ENCODE peak calls at places on chromosomes 4 and X, in eight cellular contexts. N, G, U, P, S, M, V and K are unnamed samples.

GRCh38 chr4:25030283-25031076 is at the start of gene LGI2:
- DNase-seq in N (peak), G (peak), U (peak), P (no peak), S (peak), M (no peak), V (peak), K (peak)

GRCh38 chr4:76723373-76723772 is 174.6 kb downstream of the SOWAHB start:
- DNase-seq in N (no peak), G (no peak), U (no peak), P (peak), S (no peak), M (peak), V (no peak), K (no peak)

GRCh38 chrX:101462892-101463291 is 22.4 kb upstream of the ARMCX4 start:
- DNase-seq in N (no peak), G (peak), U (no peak), P (peak), S (no peak), M (peak), V (no peak), K (no peak)

GRCh38 chr4:64584981-64585557 is 175.8 kb upstream of the TECRL start:
- DNase-seq in N (no peak), G (peak), U (no peak), P (peak), S (peak), M (peak), V (no peak), K (no peak)

GRCh38 chr4:147846318-147847135 is 114.6 kb downstream of the ARHGAP10 start:
- DNase-seq in N (no peak), G (no peak), U (no peak), P (no peak), S (no peak), M (no peak), V (no peak), K (no peak)

GRCh38 chr4:87911252-87911774 is 64.2 kb upstream of the SPP1 start:
- DNase-seq in N (no peak), G (no peak), U (no peak), P (no peak), S (no peak), M (no peak), V (no peak), K (no peak)

GRCh38 chr4:8030121-8030781 is 90.6 kb upstream of the AFAP1 start:
- DNase-seq in N (no peak), G (no peak), U (no peak), P (no peak), S (no peak), M (no peak), V (no peak), K (no peak)

GRCh38 chrX:8927066-8927465 is 106.9 kb downstream of the FAM9B start:
- DNase-seq in N (no peak), G (no peak), U (no peak), P (no peak), S (no peak), M (no peak), V (no peak), K (no peak)